ENCODE peak calls at places on chromosome 1, in ten cellular contexts. T, Y, F, A, X, G, P, I, W and E are unnamed samples.
A peak's percentile ranks its signal among the peaks of the same experiment; 100 is the strongest.

GRCh38 chr1:230531103-230531502 is 105.0 kb upstream of the PGBD5 start:
- DNase-seq in T (no peak), Y (no peak), F (no peak), A (no peak), X (no peak), G (no peak), P (no peak), I (no peak), W (no peak), E (no peak)

GRCh38 chr1:67792756-67793475 is 40.4 kb downstream of the GNG12 start:
- DNase-seq in T (no peak), Y (no peak), F (no peak), A (no peak), X (no peak), G (no peak), P (no peak), I (no peak), W (no peak), E (no peak)

GRCh38 chr1:37035014-37035686 is 835 bp upstream of the GRIK3 start:
- DNase-seq in T (no peak), Y (no peak), F (no peak), A (no peak), X (no peak), G (no peak), P (no peak), I (no peak), W (no peak), E (no peak)

GRCh38 chr1:24289937-24290595 is 29.1 kb upstream of the GRHL3 start:
- DNase-seq in T (peak; percentile 42), Y (peak; percentile 93), F (peak; percentile 97), A (no peak), X (no peak), G (no peak), P (no peak), I (peak; percentile 44), W (peak; percentile 87), E (peak; percentile 73)

GRCh38 chr1:28296401-28297220 is 32.2 kb upstream of the MED18 start:
- DNase-seq in T (peak; percentile 94), Y (peak; percentile 54), F (peak; percentile 38), A (no peak), X (no peak), G (no peak), P (no peak), I (no peak), W (no peak), E (peak; percentile 35)

GRCh38 chr1:66197785-66198184 is 336.2 kb upstream of the SGIP1 start:
- DNase-seq in T (no peak), Y (no peak), F (no peak), A (no peak), X (no peak), G (no peak), P (no peak), I (no peak), W (no peak), E (no peak)

GRCh38 chr1:154546264-154547043 is 12.0 kb downstream of the UBE2Q1 start:
- DNase-seq in T (peak; percentile 46), Y (no peak), F (peak; percentile 63), A (peak; percentile 84), X (no peak), G (peak; percentile 67), P (peak; percentile 35), I (peak; percentile 66), W (peak; percentile 73), E (peak; percentile 44)

GRCh38 chr1:154999651-155000474 is 2.7 kb upstream of the ZBTB7B start:
- DNase-seq in T (no peak), Y (peak; percentile 80), F (no peak), A (peak; percentile 84), X (peak; percentile 60), G (peak; percentile 81), P (peak; percentile 67), I (peak; percentile 63), W (no peak), E (no peak)

GRCh38 chr1:96374076-96374762 is 347.4 kb upstream of the PTBP2 start:
- DNase-seq in T (no peak), Y (no peak), F (no peak), A (no peak), X (no peak), G (no peak), P (no peak), I (no peak), W (no peak), E (no peak)

GRCh38 chr1:115665319-115665718 is 23.5 kb downstream of the VANGL1 start:
- DNase-seq in T (no peak), Y (no peak), F (no peak), A (no peak), X (no peak), G (no peak), P (no peak), I (no peak), W (no peak), E (peak; percentile 42)

GRCh38 chr1:231694081-231694443 is 67.5 kb downstream of the DISC1 start:
- DNase-seq in T (peak; percentile 33), Y (no peak), F (no peak), A (no peak), X (no peak), G (no peak), P (no peak), I (no peak), W (no peak), E (no peak)

GRCh38 chr1:46370214-46370633 is 23.9 kb upstream of the FAAH start:
- DNase-seq in T (no peak), Y (no peak), F (peak; percentile 60), A (peak; percentile 76), X (no peak), G (no peak), P (no peak), I (peak; percentile 41), W (no peak), E (peak; percentile 6)